ENCODE peak calls at places on chromosomes 4 and X, in eight cellular contexts. K is foreskin keratinocyte, D is fibroblast of lung, C is tibial nerve, S is psoas muscle, B is right cardiac atrium, N is neuronal stem cell, E is esophagus squamous epithelium. R is an unnamed sample.

GRCh38 chr4:15234101-15234500 is 193.7 kb upstream of the C1QTNF7 start:
- DNase-seq in B (no peak), S (no peak), K (peak; percentile 86), D (peak; percentile 87), C (no peak), E (no peak), N (no peak), R (no peak)

GRCh38 chr4:166422475-166422874 is 549.4 kb downstream of the TLL1 start:
- DNase-seq in B (no peak), N (no peak), C (no peak), S (no peak), K (peak; percentile 50), D (peak; percentile 91), E (no peak), R (no peak)

GRCh38 chr4:113978561-113979156 is 788 bp downstream of the ARSJ start:
- DNase-seq in N (no peak), B (no peak), C (no peak), K (peak; percentile 52), S (no peak), D (peak; percentile 43), E (no peak), R (no peak)

GRCh38 chr4:183905593-183906485 is 732 bp downstream of the STOX2 start:
- DNase-seq in E (no peak), S (peak; percentile 25), D (peak; percentile 45), N (peak; percentile 67), K (no peak), C (no peak), B (peak; percentile 35), R (no peak)

GRCh38 chr4:53804719-53805118 is 213.4 kb upstream of the LNX1 start:
- DNase-seq in D (no peak), C (no peak), B (no peak), E (no peak), K (peak; percentile 20), S (peak; percentile 17), N (no peak), R (no peak)

GRCh38 chr4:90841676-90842075 is 714.5 kb downstream of the CCSER1 start:
- DNase-seq in N (no peak), S (no peak), D (peak; percentile 40), C (no peak), E (no peak), B (no peak), K (peak; percentile 63), R (no peak)

GRCh38 chr4:37981844-37982720 is 21.9 kb downstream of the PTTG2 start:
- DNase-seq in S (no peak), K (peak; percentile 24), D (peak; percentile 67), N (no peak), C (no peak), B (no peak), E (no peak), R (no peak)

GRCh38 chr4:82260632-82261031 is 113.2 kb downstream of the HNRNPD start:
- DNase-seq in B (no peak), N (no peak), K (no peak), C (no peak), E (no peak), S (no peak), D (no peak), R (no peak)

GRCh38 chr4:31328921-31329320 is 608.8 kb downstream of the PCDH7 start:
- DNase-seq in C (no peak), D (no peak), S (no peak), B (no peak), K (no peak), E (no peak), N (no peak), R (no peak)

GRCh38 chr4:11628093-11628725 is 199.5 kb upstream of the HS3ST1 start:
- DNase-seq in N (no peak), K (peak; percentile 83), S (no peak), E (no peak), D (peak; percentile 51), C (no peak), B (no peak), R (no peak)

GRCh38 chr4:16450724-16451123 is 224.5 kb upstream of the TAPT1 start:
- DNase-seq in E (no peak), D (no peak), K (no peak), B (no peak), N (no peak), S (no peak), C (no peak), R (no peak)

GRCh38 chr4:174228988-174229387 is 54.5 kb downstream of the FBXO8 start:
- DNase-seq in B (no peak), S (no peak), D (no peak), N (no peak), K (no peak), C (no peak), E (no peak), R (no peak)

GRCh38 chr4:52052475-52052780 is 1.3 kb downstream of the SPATA18 start:
- DNase-seq in K (peak; percentile 9), C (no peak), B (no peak), N (no peak), D (peak; percentile 57), S (no peak), E (no peak), R (no peak)

GRCh38 chr4:111854494-111855087 is 290.7 kb upstream of the FAM241A start:
- DNase-seq in E (no peak), S (no peak), K (peak; percentile 32), C (no peak), D (peak; percentile 19), N (peak; percentile 21), B (no peak), R (no peak)

GRCh38 chr4:94803181-94803580 is 45.4 kb downstream of the BMPR1B start:
- DNase-seq in S (no peak), K (no peak), C (no peak), E (no peak), B (no peak), N (no peak), D (peak; percentile 65), R (no peak)

GRCh38 chrX:151363316-151363715 is 33.7 kb upstream of the VMA21 start:
- DNase-seq in E (no peak), K (no peak), C (no peak), B (no peak), N (no peak), D (no peak), S (no peak), R (no peak)

GRCh38 chr4:139275281-139275735 is 4.7 kb downstream of the MGARP start:
- DNase-seq in N (no peak), S (no peak), D (no peak), B (no peak), C (no peak), K (no peak), E (no peak), R (no peak)

GRCh38 chrX:119427024-119427794 is 28.1 kb downstream of the SLC25A43 start:
- DNase-seq in D (peak; percentile 67), B (no peak), N (no peak), K (no peak), C (no peak), E (no peak), S (no peak), R (no peak)

GRCh38 chr4:140851032-140851636 is 94.9 kb upstream of the TBC1D9 start:
- DNase-seq in C (no peak), D (peak; percentile 43), E (no peak), K (peak; percentile 40), B (no peak), S (no peak), N (peak; percentile 75), R (no peak)

GRCh38 chrX:34659575-34659974 is 2.5 kb upstream of the TMEM47 start:
- DNase-seq in K (no peak), D (no peak), C (no peak), S (no peak), N (no peak), B (no peak), E (no peak), R (no peak)

GRCh38 chrX:72392042-72392441 is 86.3 kb upstream of the CITED1 start:
- DNase-seq in D (no peak), B (no peak), C (no peak), E (no peak), N (no peak), S (no peak), K (no peak), R (no peak)

GRCh38 chr4:7939377-7940108 is at the start of gene AFAP1:
- DNase-seq in K (peak; percentile 56), D (peak; percentile 79), B (peak; percentile 92), S (peak; percentile 90), N (peak; percentile 87), E (no peak), C (peak; percentile 81), R (peak; percentile 84)
- H3K4me1 ChIP-seq in K (peaks cover 9% of the 10 kb centered on the region), D (no peaks in the 10 kb centered on the region), B (peaks cover 4% of the 10 kb centered on the region), S (no peaks in the 10 kb centered on the region), N (peaks cover 7% of the 10 kb centered on the region), E (peaks cover 52% of the 10 kb centered on the region), C (peaks cover 48% of the 10 kb centered on the region), R (peaks cover 35% of the 10 kb centered on the region)

GRCh38 chr4:2265113-2266110 is 3.5 kb upstream of the MXD4 start:
- DNase-seq in D (no peak), N (no peak), E (no peak), C (no peak), K (no peak), S (peak; percentile 19), B (peak; percentile 13), R (no peak)
- H3K4me1 ChIP-seq in D (peaks cover 8% of the 10 kb centered on the region), N (peaks cover 15% of the 10 kb centered on the region), E (peaks cover 51% of the 10 kb centered on the region), C (peaks cover 50% of the 10 kb centered on the region), K (no peaks in the 10 kb centered on the region), S (peaks cover 53% of the 10 kb centered on the region), B (peaks cover 2% of the 10 kb centered on the region), R (peaks cover 4% of the 10 kb centered on the region)

DNA sequence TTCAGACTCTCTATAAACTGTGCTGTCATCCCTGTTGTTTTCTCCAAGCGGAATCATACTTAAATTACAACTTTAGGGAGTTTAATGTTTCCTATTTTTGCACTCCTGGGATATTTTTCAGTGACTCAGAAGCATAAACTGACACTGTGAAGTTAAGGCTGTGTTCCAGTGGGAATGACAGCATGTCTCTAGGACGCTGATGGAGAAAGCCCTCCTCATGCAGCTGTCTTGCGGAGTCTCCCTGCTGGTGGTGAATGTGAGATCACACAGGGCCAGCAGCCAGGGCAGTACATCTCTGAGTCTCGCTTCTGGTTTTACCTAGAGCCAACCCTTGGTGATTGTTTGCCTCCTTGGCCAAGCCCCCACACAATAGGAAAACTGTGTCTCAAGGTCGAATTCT is 53.3 kb downstream of the NFKB1 start:
- DNase-seq in B (peak; percentile 66), D (peak; percentile 80), N (no peak), K (no peak), E (no peak), C (no peak), S (peak; percentile 78), R (no peak)
- H3K4me1 ChIP-seq in B (no peaks in the 10 kb centered on the region), D (peaks cover 2% of the 10 kb centered on the region), N (no peaks in the 10 kb centered on the region), K (peaks cover 16% of the 10 kb centered on the region), E (peaks cover 14% of the 10 kb centered on the region), C (peaks cover 41% of the 10 kb centered on the region), S (peaks cover 38% of the 10 kb centered on the region), R (peaks cover 5% of the 10 kb centered on the region)

GRCh38 chrX:110172215-110172614 is 145.7 kb downstream of the AMMECR1 start:
- DNase-seq in S (no peak), E (no peak), C (no peak), N (no peak), K (no peak), D (no peak), B (no peak), R (no peak)
- H3K4me1 ChIP-seq in S (peaks cover 3% of the 10 kb centered on the region), E (peaks cover 28% of the 10 kb centered on the region), C (no peaks in the 10 kb centered on the region), N (no peaks in the 10 kb centered on the region), K (no peaks in the 10 kb centered on the region), D (peaks cover 3% of the 10 kb centered on the region), B (peaks cover 8% of the 10 kb centered on the region), R (peaks cover 18% of the 10 kb centered on the region)

DNA sequence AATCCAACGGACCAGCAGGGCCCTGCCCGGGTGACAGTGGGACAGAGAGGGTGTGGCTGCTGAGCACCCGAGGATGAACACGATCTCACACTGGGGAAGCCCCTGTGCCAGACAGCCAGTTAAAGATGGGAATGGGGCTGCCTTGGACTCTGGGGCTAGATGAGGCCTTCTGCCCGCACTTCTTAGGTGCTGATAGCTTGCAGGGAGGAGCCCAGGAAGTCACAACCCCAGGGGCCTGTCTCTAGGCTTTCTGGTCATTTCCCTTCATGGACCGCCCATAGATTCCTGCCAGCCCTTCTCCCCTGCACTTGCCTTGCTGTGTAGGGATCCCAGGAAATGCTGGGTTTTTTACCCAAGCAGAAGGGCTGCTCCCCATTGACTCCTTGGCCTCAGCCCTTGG is 6.2 kb downstream of the ZNF275 start:
- DNase-seq in N (no peak), E (no peak), B (no peak), K (no peak), S (no peak), C (no peak), D (no peak), R (no peak)
- H3K4me1 ChIP-seq in N (no peaks in the 10 kb centered on the region), E (peaks cover 7% of the 10 kb centered on the region), B (peaks cover 2% of the 10 kb centered on the region), K (no peaks in the 10 kb centered on the region), S (peaks cover 4% of the 10 kb centered on the region), C (peaks cover 7% of the 10 kb centered on the region), D (no peaks in the 10 kb centered on the region), R (no peaks in the 10 kb centered on the region)